ENCODE peak calls at places on chromosomes 7 and 10, in ten cellular contexts. T is COR-L47, S is HEK293T, M is smooth muscle cell of the brain vasculature, O is neural crest cell, A is AG09309, C is HS-5, I is foreskin keratinocyte, L is NCI-H2029, B is T1000. F is an unnamed sample.

GRCh38 chr10:131198843-131199242 is 112.7 kb downstream of the TCERG1L start:
- DNase-seq in T (no peak), S (no peak), M (no peak), O (no peak), A (no peak), C (no peak), I (no peak), L (no peak), B (no peak), F (no peak)

GRCh38 chr10:109939253-109939961 is 16.1 kb upstream of the XPNPEP1 start:
- DNase-seq in T (no peak), S (no peak), M (no peak), O (no peak), A (no peak), C (no peak), I (no peak), L (no peak), B (no peak), F (no peak)

GRCh38 chr7:157809863-157810851 is 473.4 kb downstream of the DNAJB6 start:
- DNase-seq in T (no peak), S (no peak), M (no peak), O (no peak), A (no peak), C (no peak), I (no peak), L (no peak), B (no peak), F (no peak)

GRCh38 chr10:24811906-24812305 is 88.2 kb upstream of the ARHGAP21 start:
- DNase-seq in T (no peak), S (no peak), M (no peak), O (peak), A (no peak), C (no peak), I (no peak), L (no peak), B (no peak), F (peak)

GRCh38 chr10:79403441-79404230 is 41.8 kb downstream of the ZCCHC24 start:
- DNase-seq in T (no peak), S (no peak), M (no peak), O (peak), A (no peak), C (no peak), I (no peak), L (no peak), B (no peak), F (peak)

GRCh38 chr7:149878523-149878921 is 4.8 kb downstream of the ATP6V0E2 start:
- DNase-seq in T (no peak), S (no peak), M (no peak), O (no peak), A (no peak), C (no peak), I (no peak), L (no peak), B (no peak), F (no peak)

GRCh38 chr10:88478256-88478655 is 104.9 kb downstream of the RNLS start:
- DNase-seq in T (no peak), S (no peak), M (no peak), O (no peak), A (no peak), C (no peak), I (peak), L (no peak), B (no peak), F (no peak)

GRCh38 chr10:71643904-71644303 is 75.7 kb downstream of the C10orf105 start:
- DNase-seq in T (no peak), S (no peak), M (no peak), O (no peak), A (no peak), C (no peak), I (no peak), L (no peak), B (no peak), F (no peak)

GRCh38 chr10:43206391-43207235 is 60.3 kb downstream of the RASGEF1A start:
- DNase-seq in T (no peak), S (no peak), M (no peak), O (no peak), A (no peak), C (no peak), I (no peak), L (no peak), B (no peak), F (no peak)

GRCh38 chr10:99681553-99681952 is 22.2 kb downstream of the ENTPD7 start:
- DNase-seq in T (no peak), S (no peak), M (no peak), O (no peak), A (peak), C (no peak), I (peak), L (peak), B (no peak), F (peak)

GRCh38 chr7:123612024-123612423 is 10.4 kb downstream of the ASB15 start:
- DNase-seq in T (no peak), S (no peak), M (no peak), O (no peak), A (no peak), C (no peak), I (no peak), L (no peak), B (no peak), F (no peak)

GRCh38 chr7:123282181-123282580 is 82.4 kb upstream of the SLC13A1 start:
- DNase-seq in T (no peak), S (no peak), M (no peak), O (no peak), A (no peak), C (peak), I (no peak), L (no peak), B (no peak), F (no peak)

GRCh38 chr7:106419455-106420182 is 134.8 kb upstream of the NAMPT start:
- DNase-seq in T (no peak), S (no peak), M (no peak), O (no peak), A (no peak), C (no peak), I (peak), L (no peak), B (no peak), F (peak)

GRCh38 chr10:45075821-45076220 is 75.1 kb downstream of the ZNF22 start:
- DNase-seq in T (no peak), S (no peak), M (no peak), O (no peak), A (no peak), C (no peak), I (no peak), L (no peak), B (no peak), F (no peak)

GRCh38 chr7:143345428-143345900 is 17.0 kb downstream of the FAM131B start:
- DNase-seq in T (peak), S (peak), M (no peak), O (peak), A (no peak), C (no peak), I (peak), L (no peak), B (no peak), F (peak)

GRCh38 chr7:29177963-29178612 is 16.5 kb upstream of the CHN2 start:
- DNase-seq in T (no peak), S (no peak), M (peak), O (no peak), A (no peak), C (no peak), I (peak), L (no peak), B (no peak), F (no peak)

GRCh38 chr10:89653410-89653828 is 8.4 kb upstream of the PANK1 start:
- DNase-seq in T (no peak), S (no peak), M (no peak), O (no peak), A (no peak), C (no peak), I (peak), L (no peak), B (peak), F (no peak)

GRCh38 chr7:104955276-104955675 is 58.7 kb upstream of the KMT2E start:
- DNase-seq in T (no peak), S (no peak), M (no peak), O (no peak), A (no peak), C (no peak), I (no peak), L (no peak), B (no peak), F (no peak)

F was measured in foreskin fibroblast.